ENCODE peak calls at places on chromosomes 5 and 9, in four cellular contexts. T, A, G and J are unnamed samples.

GRCh38 chr5:36644727-36645126 is 38.3 kb downstream of the SLC1A3 start:
- DNase-seq in A (no peak), G (no peak), T (no peak), J (no peak)

GRCh38 chr9:29144476-29144875 is 1571.2 kb upstream of the C9orf72 start:
- DNase-seq in G (no peak), T (no peak), A (no peak), J (no peak)

GRCh38 chr9:95874989-95875304 is 544 bp upstream of the ERCC6L2 start:
- DNase-seq in A (peak), T (no peak), G (peak), J (no peak)

GRCh38 chr9:93041108-93041802 is 17.2 kb upstream of the SUSD3 start:
- DNase-seq in T (no peak), A (peak), G (no peak), J (no peak)

GRCh38 chr9:111854799-111855198 is 41.8 kb upstream of the UGCG start:
- DNase-seq in A (no peak), T (no peak), G (no peak), J (no peak)

GRCh38 chr5:230711-231110 is 12.6 kb downstream of the SDHA start:
- DNase-seq in T (no peak), G (no peak), A (no peak), J (no peak)

GRCh38 chr9:109868722-109869121 is 88.7 kb downstream of the PALM2AKAP2 start:
- DNase-seq in A (no peak), T (no peak), G (no peak), J (no peak)

GRCh38 chr5:115948013-115948605 is 14.2 kb upstream of the LVRN start:
- DNase-seq in A (no peak), G (no peak), T (no peak), J (no peak)

GRCh38 chr9:21761309-21761901 is 41.0 kb upstream of the MTAP start:
- DNase-seq in T (peak), G (no peak), A (no peak), J (peak)

GRCh38 chr5:2806176-2806575 is 54.7 kb upstream of the IRX2 start:
- DNase-seq in G (no peak), A (no peak), T (no peak), J (no peak)

GRCh38 chr9:84325347-84325982 is 15.1 kb downstream of the SLC28A3 start:
- DNase-seq in T (no peak), G (no peak), A (no peak), J (no peak)

GRCh38 chr9:135075234-135076142 is 12.0 kb upstream of the OLFM1 start:
- DNase-seq in T (no peak), G (no peak), A (no peak), J (no peak)

GRCh38 chr9:111916234-111916645 is 19.6 kb downstream of the UGCG start:
- DNase-seq in A (no peak), G (no peak), T (no peak), J (no peak)

GRCh38 chr5:124519396-124519795 is 227.0 kb downstream of the ZNF608 start:
- DNase-seq in T (peak), A (no peak), G (no peak), J (no peak)

GRCh38 chr9:134288731-134289130 is 37.5 kb upstream of the RXRA start:
- DNase-seq in A (no peak), T (no peak), G (no peak), J (no peak)

GRCh38 chr9:13651969-13652663 is 372.6 kb upstream of the MPDZ start:
- DNase-seq in G (no peak), T (no peak), A (no peak), J (no peak)

GRCh38 chr5:138686668-138687067 is 66.6 kb upstream of the CTNNA1 start:
- DNase-seq in A (no peak), G (no peak), T (no peak), J (no peak)

GRCh38 chr9:132193227-132194110 is 31.6 kb downstream of the NTNG2 start:
- DNase-seq in A (no peak), T (no peak), G (no peak), J (no peak)

GRCh38 chr9:121783523-121784507 is 132.4 kb downstream of the DAB2IP start:
- DNase-seq in T (no peak), A (no peak), G (no peak), J (no peak)

GRCh38 chr5:134136771-134137170 is 22.3 kb downstream of the TCF7 start:
- DNase-seq in T (no peak), G (no peak), A (no peak), J (no peak)

GRCh38 chr5:135481387-135481786 is 29.2 kb upstream of the TIFAB start:
- DNase-seq in G (peak), T (no peak), A (peak), J (no peak)

GRCh38 chr9:89863837-89864236 is 259.0 kb downstream of the GADD45G start:
- DNase-seq in T (no peak), G (no peak), A (no peak), J (no peak)

GRCh38 chr9:88258587-88258986 is 120.3 kb upstream of the SPATA31C2 start:
- DNase-seq in G (no peak), A (no peak), T (no peak), J (no peak)

GRCh38 chr5:42131081-42131480 is 206.0 kb downstream of the FBXO4 start:
- DNase-seq in A (no peak), G (no peak), T (no peak), J (no peak)

GRCh38 chr9:75378036-75378435 is 289.7 kb downstream of the OSTF1 start:
- DNase-seq in A (no peak), G (no peak), T (no peak), J (no peak)

GRCh38 chr5:111733571-111733970 is 23.4 kb downstream of the NREP start:
- DNase-seq in G (no peak), A (no peak), T (no peak), J (no peak)

GRCh38 chr5:33921005-33921404 is 15.2 kb upstream of the RXFP3 start:
- DNase-seq in A (no peak), T (no peak), G (no peak), J (no peak)

GRCh38 chr9:77488439-77489126 is 159.5 kb downstream of the GNA14 start:
- DNase-seq in G (no peak), T (no peak), A (no peak), J (no peak)

GRCh38 chr5:58582004-58582403 is 871 bp upstream of the RAB3C start:
- DNase-seq in G (no peak), T (no peak), A (no peak), J (no peak)

GRCh38 chr9:133932176-133932575 is 59.9 kb downstream of the VAV2 start:
- DNase-seq in T (no peak), A (no peak), G (no peak), J (no peak)

GRCh38 chr9:85569988-85570387 is 171.8 kb downstream of the AGTPBP1 start:
- DNase-seq in G (no peak), A (no peak), T (no peak), J (no peak)

GRCh38 chr5:175261098-175261497 is 182.9 kb downstream of the DRD1 start:
- DNase-seq in G (no peak), A (no peak), T (no peak), J (no peak)

GRCh38 chr9:131318211-131318610 is 28.7 kb downstream of the PLPP7 start:
- DNase-seq in A (no peak), G (no peak), T (no peak), J (no peak)

GRCh38 chr5:156929366-156929948 is 33.6 kb downstream of the TIMD4 start:
- DNase-seq in A (no peak), T (no peak), G (no peak), J (no peak)

GRCh38 chr5:89712135-89712700 is 697.3 kb downstream of the CETN3 start:
- DNase-seq in G (no peak), A (no peak), T (no peak), J (no peak)

GRCh38 chr5:172789687-172790495 is 18.9 kb upstream of the DUSP1 start:
- DNase-seq in T (no peak), G (no peak), A (peak), J (no peak)

GRCh38 chr9:35495984-35496383 is 6.1 kb downstream of the RUSC2 start:
- DNase-seq in G (no peak), A (no peak), T (no peak), J (no peak)

GRCh38 chr5:67257500-67257899 is 60.9 kb upstream of the CD180 start:
- DNase-seq in A (no peak), T (no peak), G (no peak), J (no peak)
- TF ChIP-seq POLR2AphosphoS5 in A (no peak), T (no peak), G (no peak), J (no peak)

GRCh38 chr9:2229109-2229733 is 214.1 kb downstream of the SMARCA2 start:
- DNase-seq in A (no peak), T (no peak), G (no peak), J (no peak)

GRCh38 chr9:2227468-2227867 is 212.3 kb downstream of the SMARCA2 start:
- DNase-seq in G (no peak), T (no peak), A (no peak), J (no peak)

GRCh38 chr9:2228641-2229040 is 213.5 kb downstream of the SMARCA2 start:
- DNase-seq in G (no peak), A (no peak), T (no peak), J (no peak)

GRCh38 chr9:2230362-2230761 is 215.2 kb downstream of the SMARCA2 start:
- DNase-seq in G (no peak), A (no peak), T (no peak), J (no peak)

DNA sequence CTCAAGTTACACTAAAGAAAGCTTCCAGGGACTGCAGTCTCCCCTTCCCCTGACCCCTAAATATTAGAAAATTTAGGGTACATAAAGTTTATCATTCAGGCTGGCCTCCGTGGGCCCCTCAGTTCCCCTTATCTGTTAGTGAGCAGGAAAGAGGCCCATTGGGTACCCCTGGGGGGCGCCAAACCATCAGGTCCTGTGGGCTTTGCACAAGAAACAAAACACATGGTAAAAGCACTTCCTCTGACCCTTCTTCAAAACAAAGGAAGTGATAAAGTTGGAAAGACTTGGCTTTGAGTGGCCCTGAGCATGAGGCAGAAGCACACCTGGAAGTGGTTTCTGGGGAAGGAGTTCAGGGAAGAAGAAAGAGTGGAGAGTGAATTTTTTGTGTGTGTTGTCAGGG is 213.0 kb downstream of the SMARCA2 start:
- DNase-seq in G (peak), A (peak), T (no peak), J (no peak)
- TF ChIP-seq SPI1 in G (peak), A (peak), T (no peak), J (peak)

GRCh38 chr9:124485201-124485600 is 22.0 kb downstream of the NR5A1 start:
- DNase-seq in T (no peak), A (no peak), G (no peak), J (no peak)
- TF ChIP-seq POLR2AphosphoS5 in T (no peak), A (no peak), G (no peak), J (no peak)

GRCh38 chr5:69271376-69271775 is 36.7 kb downstream of the CDK7 start:
- DNase-seq in T (no peak), G (no peak), A (no peak), J (no peak)
- TF ChIP-seq SPI1 in T (no peak), G (no peak), A (no peak), J (no peak)

GRCh38 chr5:151179489-151179840 is 21.9 kb upstream of the ANXA6 start:
- DNase-seq in A (no peak), G (no peak), T (no peak), J (no peak)
- TF ChIP-seq POLR2AphosphoS5 in A (no peak), G (no peak), T (no peak), J (no peak)